ENCODE peak calls at places on chromosomes 12 and 14, in eight cellular contexts. H, P, X, R, G, D, L and W are unnamed samples.

GRCh38 chr14:100905166-100905565 is 1.6 kb upstream of the RTL1 start:
- DNase-seq in D (no peak), L (no peak), H (no peak), X (no peak), G (no peak), P (no peak), R (no peak), W (no peak)

GRCh38 chr12:52370906-52371608 is 3.8 kb upstream of the KRT85 start:
- DNase-seq in P (no peak), X (peak; percentile 33), G (peak; percentile 82), D (peak; percentile 70), L (peak; percentile 63), H (peak; percentile 73), R (no peak), W (peak; percentile 76)

GRCh38 chr12:12482150-12482761 is 80.4 kb downstream of the DUSP16 start:
- DNase-seq in L (no peak), P (no peak), G (no peak), X (no peak), R (no peak), D (no peak), H (no peak), W (no peak)

GRCh38 chr12:58529114-58529665 is 391.1 kb downstream of the LRIG3 start:
- DNase-seq in X (no peak), P (no peak), L (no peak), R (no peak), D (peak; percentile 76), G (no peak), H (peak; percentile 84), W (no peak)

GRCh38 chr12:127239781-127240180 is 1027.2 kb upstream of the TMEM132C start:
- DNase-seq in G (no peak), R (no peak), L (no peak), P (no peak), D (no peak), H (peak; percentile 49), X (no peak), W (no peak)

GRCh38 chr14:96424104-96424989 is 32.4 kb downstream of the AK7 start:
- DNase-seq in X (no peak), D (peak; percentile 82), G (no peak), R (peak; percentile 9), H (peak; percentile 38), L (no peak), P (peak; percentile 88), W (no peak)

GRCh38 chr12:19515179-19515578 is 75.9 kb downstream of the AEBP2 start:
- DNase-seq in L (no peak), X (no peak), P (no peak), G (no peak), R (no peak), H (peak; percentile 14), D (no peak), W (no peak)

GRCh38 chr14:97456958-97457357 is 659.8 kb downstream of the VRK1 start:
- DNase-seq in L (no peak), H (no peak), R (no peak), G (no peak), D (no peak), P (peak; percentile 37), X (no peak), W (no peak)

GRCh38 chr12:124578854-124579253 is 11.4 kb upstream of the NCOR2 start:
- DNase-seq in X (no peak), L (no peak), G (no peak), R (no peak), H (no peak), D (no peak), P (no peak), W (no peak)

GRCh38 chr12:66115083-66115600 is 15.4 kb downstream of the LLPH start:
- DNase-seq in R (peak; percentile 80), D (no peak), X (no peak), P (no peak), H (no peak), G (no peak), L (no peak), W (no peak)

GRCh38 chr12:93178154-93178878 is 199.4 kb upstream of the NUDT4 start:
- DNase-seq in R (no peak), L (no peak), D (no peak), G (no peak), P (no peak), H (no peak), X (no peak), W (no peak)

GRCh38 chr12:93181396-93181965 is 196.2 kb upstream of the NUDT4 start:
- DNase-seq in X (no peak), H (peak; percentile 84), R (no peak), G (no peak), L (no peak), P (no peak), D (no peak), W (no peak)

GRCh38 chr12:93179792-93180191 is 197.9 kb upstream of the NUDT4 start:
- DNase-seq in D (no peak), P (no peak), X (no peak), G (no peak), R (no peak), L (no peak), H (no peak), W (no peak)

GRCh38 chr12:93177208-93178153 is 200.2 kb upstream of the NUDT4 start:
- DNase-seq in D (peak; percentile 5), G (no peak), H (peak; percentile 59), P (no peak), L (no peak), R (no peak), X (no peak), W (no peak)

GRCh38 chr12:93180566-93180965 is 197.2 kb upstream of the NUDT4 start:
- DNase-seq in D (peak; percentile 12), H (no peak), R (no peak), P (no peak), X (no peak), G (no peak), L (no peak), W (no peak)
- H3K4me1 ChIP-seq in D (peaks cover 36% of the 10 kb centered on the region), H (peaks cover 14% of the 10 kb centered on the region), R (no peaks in the 10 kb centered on the region), P (peaks cover 4% of the 10 kb centered on the region), X (peaks cover 11% of the 10 kb centered on the region), G (peaks cover 36% of the 10 kb centered on the region), L (peaks cover 33% of the 10 kb centered on the region), W (no peaks in the 10 kb centered on the region)

GRCh38 chr14:69671365-69672050 is 60.1 kb downstream of the SUSD6 start:
- DNase-seq in X (no peak), D (no peak), P (no peak), H (no peak), G (no peak), R (no peak), L (no peak), W (no peak)
- H3K4me1 ChIP-seq in X (peaks cover 26% of the 10 kb centered on the region), D (peaks cover 8% of the 10 kb centered on the region), P (peaks cover 76% of the 10 kb centered on the region), H (peaks cover 14% of the 10 kb centered on the region), G (peaks cover 77% of the 10 kb centered on the region), R (no peaks in the 10 kb centered on the region), L (peaks cover 86% of the 10 kb centered on the region), W (peaks cover 5% of the 10 kb centered on the region)

DNA sequence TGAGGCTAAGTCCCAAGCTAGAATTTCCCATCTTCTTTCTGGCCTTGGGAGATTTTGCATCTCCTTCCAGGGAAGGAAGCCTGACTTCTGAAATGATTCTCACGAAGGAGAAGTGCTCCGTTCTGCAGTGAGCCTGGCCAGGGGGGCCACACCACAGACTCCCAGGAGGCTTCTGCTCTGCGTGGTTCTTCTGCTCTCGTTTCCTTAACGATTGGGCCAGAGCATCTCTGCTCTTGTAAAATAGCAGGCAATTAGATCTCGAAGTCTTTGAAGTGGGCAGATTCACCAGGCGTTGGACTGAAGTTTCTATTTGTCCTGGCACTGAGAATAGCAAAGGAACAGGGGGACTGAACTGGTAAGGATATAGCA is 6.7 kb upstream of the BATF start:
- DNase-seq in P (no peak), L (no peak), D (no peak), X (no peak), G (no peak), R (no peak), H (no peak), W (no peak)
- H3K4me1 ChIP-seq in P (peaks cover 15% of the 10 kb centered on the region), L (peaks cover 5% of the 10 kb centered on the region), D (no peaks in the 10 kb centered on the region), X (no peaks in the 10 kb centered on the region), G (no peaks in the 10 kb centered on the region), R (no peaks in the 10 kb centered on the region), H (no peaks in the 10 kb centered on the region), W (no peaks in the 10 kb centered on the region)

DNA sequence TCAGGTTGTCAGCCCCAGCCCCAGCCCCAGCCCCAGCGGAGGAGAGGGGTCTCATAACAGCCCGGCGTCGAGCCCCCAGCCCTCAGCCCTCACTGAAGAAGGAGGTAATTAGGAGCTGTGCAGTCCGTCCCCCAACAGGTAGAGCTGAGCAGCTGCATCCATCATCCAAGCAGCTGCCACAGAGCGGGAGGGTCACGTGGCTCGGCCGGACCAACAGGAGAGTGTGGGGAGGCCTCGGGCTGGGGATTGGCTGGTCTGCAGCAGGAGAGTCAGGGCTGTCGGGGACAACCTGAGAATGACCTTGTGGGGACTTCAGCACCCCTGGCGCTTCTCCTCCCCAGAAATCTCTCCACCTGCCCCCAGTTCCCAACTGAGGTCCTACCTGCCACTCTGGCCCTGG is 29.6 kb downstream of the SMUG1 start:
- DNase-seq in P (peak; percentile 57), R (peak; percentile 50), H (no peak), X (no peak), G (no peak), L (no peak), D (peak; percentile 22), W (no peak)
- H3K4me1 ChIP-seq in P (no peaks in the 10 kb centered on the region), R (no peaks in the 10 kb centered on the region), H (no peaks in the 10 kb centered on the region), X (no peaks in the 10 kb centered on the region), G (peaks cover 14% of the 10 kb centered on the region), L (peaks cover 5% of the 10 kb centered on the region), D (peaks cover 8% of the 10 kb centered on the region), W (no peaks in the 10 kb centered on the region)

GRCh38 chr14:99544971-99545370 is 59.0 kb downstream of the CCDC85C start:
- DNase-seq in P (no peak), X (no peak), H (no peak), D (no peak), G (no peak), L (no peak), R (no peak), W (no peak)

GRCh38 chr14:99546230-99546879 is 57.7 kb downstream of the CCDC85C start:
- DNase-seq in P (no peak), H (no peak), G (no peak), X (no peak), L (no peak), D (no peak), R (no peak), W (peak; percentile 45)

GRCh38 chr14:99543985-99544384 is 60.0 kb downstream of the CCDC85C start:
- DNase-seq in R (no peak), P (no peak), H (no peak), L (no peak), X (no peak), D (no peak), G (no peak), W (no peak)

GRCh38 chr14:99543369-99543768 is 60.6 kb downstream of the CCDC85C start:
- DNase-seq in H (no peak), P (no peak), R (no peak), G (no peak), X (no peak), L (no peak), D (no peak), W (no peak)

DNA sequence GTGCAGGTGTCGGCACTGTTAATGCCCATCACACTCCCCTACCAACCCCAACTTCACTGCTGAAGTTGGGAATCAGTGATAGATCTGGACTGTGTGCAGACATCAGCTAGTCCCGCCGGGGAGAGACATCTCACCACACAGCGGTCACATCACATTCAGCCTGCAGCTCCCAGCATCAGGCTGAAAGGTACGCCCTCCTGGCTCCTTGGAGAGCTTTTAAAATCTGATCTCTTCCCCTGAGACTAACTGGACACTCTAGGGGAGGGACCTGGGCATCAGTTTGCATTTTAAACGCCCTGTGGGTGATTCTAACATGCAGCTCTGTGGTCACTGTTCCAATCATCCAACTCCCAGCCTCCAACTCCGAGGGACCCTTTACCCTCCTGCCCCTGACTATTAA is 58.4 kb downstream of the CCDC85C start:
- DNase-seq in R (no peak), L (no peak), P (no peak), H (no peak), X (no peak), G (no peak), D (no peak), W (no peak)
- H3K4me1 ChIP-seq in R (peaks cover 20% of the 10 kb centered on the region), L (no peaks in the 10 kb centered on the region), P (peaks cover 4% of the 10 kb centered on the region), H (no peaks in the 10 kb centered on the region), X (peaks cover 5% of the 10 kb centered on the region), G (peaks cover 9% of the 10 kb centered on the region), D (peaks cover 3% of the 10 kb centered on the region), W (no peaks in the 10 kb centered on the region)